ENCODE peak calls at places on chromosomes 16 and 17, in ten cellular contexts. N is AG20443; W is NCI-H460; R is HFFc6; Q is LoVo; B is naive thymus-derived CD8-positive, alpha-beta T cell; U is HCT116; T is neuronal stem cell; O is dermis microvascular lymphatic vessel endothelial cell; P is stromal cell of bone marrow. K is an unnamed sample.

GRCh38 chr17:55926276-55926995 is 175.6 kb downstream of the PCTP start:
- DNase-seq in N (no peak), W (no peak), R (no peak), Q (no peak), B (no peak), U (no peak), T (no peak), O (no peak), P (no peak), K (peak)

GRCh38 chr16:23464196-23464595 is 11.2 kb upstream of the COG7 start:
- DNase-seq in N (no peak), W (no peak), R (no peak), Q (no peak), B (no peak), U (no peak), T (no peak), O (no peak), P (no peak), K (no peak)

GRCh38 chr17:75557075-75557851 is 30.3 kb upstream of the MYO15B start:
- DNase-seq in N (peak), W (no peak), R (peak), Q (peak), B (no peak), U (no peak), T (no peak), O (no peak), P (no peak), K (no peak)

GRCh38 chr16:77285676-77286075 is 86.5 kb downstream of the SYCE1L start:
- DNase-seq in N (no peak), W (no peak), R (no peak), Q (no peak), B (no peak), U (no peak), T (no peak), O (no peak), P (no peak), K (no peak)

GRCh38 chr16:81711609-81712329 is 67.3 kb upstream of the PLCG2 start:
- DNase-seq in N (peak), W (peak), R (peak), Q (peak), B (no peak), U (peak), T (no peak), O (peak), P (peak), K (no peak)

GRCh38 chr17:40418428-40418706 is 671 bp upstream of the TOP2A start:
- DNase-seq in N (no peak), W (no peak), R (no peak), Q (no peak), B (no peak), U (no peak), T (no peak), O (no peak), P (no peak), K (no peak)

GRCh38 chr16:59180083-59180476 is 446.0 kb upstream of the GOT2 start:
- DNase-seq in N (no peak), W (peak), R (no peak), Q (no peak), B (no peak), U (no peak), T (no peak), O (no peak), P (no peak), K (no peak)

GRCh38 chr17:20121359-20122235 is 112.4 kb downstream of the SPECC1 start:
- DNase-seq in N (peak), W (peak), R (peak), Q (peak), B (peak), U (peak), T (peak), O (peak), P (peak), K (peak)

GRCh38 chr17:18954321-18954720 is 2.4 kb downstream of the SLC5A10 start:
- DNase-seq in N (no peak), W (no peak), R (no peak), Q (no peak), B (no peak), U (no peak), T (no peak), O (no peak), P (no peak), K (no peak)

GRCh38 chr17:62968445-62968923 is 2.4 kb downstream of the TANC2 start:
- DNase-seq in N (peak), W (peak), R (peak), Q (peak), B (peak), U (peak), T (peak), O (peak), P (peak), K (peak)

GRCh38 chr17:48231995-48232729 is 124.6 kb downstream of the SNX11 start:
- DNase-seq in N (no peak), W (no peak), R (no peak), Q (no peak), B (no peak), U (no peak), T (no peak), O (no peak), P (no peak), K (no peak)

GRCh38 chr17:41678907-41679739 is 9.6 kb upstream of the EIF1 start:
- DNase-seq in N (peak), W (peak), R (peak), Q (no peak), B (peak), U (no peak), T (no peak), O (peak), P (peak), K (no peak)

GRCh38 chr17:51258756-51259573 is 884 bp downstream of the MBTD1 start:
- DNase-seq in N (peak), W (no peak), R (no peak), Q (no peak), B (peak), U (no peak), T (no peak), O (peak), P (no peak), K (no peak)

GRCh38 chr17:59366040-59366757 is 34.7 kb downstream of the YPEL2 start:
- DNase-seq in N (no peak), W (no peak), R (no peak), Q (no peak), B (no peak), U (no peak), T (peak), O (peak), P (no peak), K (no peak)

GRCh38 chr16:69329369-69330285 is 761 bp downstream of the PDF start:
- DNase-seq in N (peak), W (no peak), R (no peak), Q (no peak), B (no peak), U (no peak), T (no peak), O (no peak), P (no peak), K (no peak)

GRCh38 chr16:83942074-83942473 is 11.0 kb upstream of the OSGIN1 start:
- DNase-seq in N (no peak), W (no peak), R (no peak), Q (no peak), B (no peak), U (no peak), T (no peak), O (no peak), P (no peak), K (no peak)

GRCh38 chr16:57092786-57093301 is 461 bp downstream of the CPNE2 start:
- DNase-seq in N (peak), W (no peak), R (no peak), Q (peak), B (peak), U (no peak), T (no peak), O (peak), P (no peak), K (no peak)

GRCh38 chr16:48531011-48531962 is 78.7 kb downstream of the N4BP1 start:
- DNase-seq in N (peak), W (no peak), R (no peak), Q (no peak), B (no peak), U (no peak), T (no peak), O (no peak), P (peak), K (peak)

K was measured in NCI-H2171.